ENCODE peak calls at places on chromosomes 1 and 21, in ten cellular contexts. L is neural crest cell, F is anterior cingulate cortex, N is GDM1, K is transverse colon, D is left colon, B is AG08395, V is KBM-7, S is left lung, Y is HTR-8/SVneo. J is an unnamed sample.

GRCh38 chr21:43311303-43311817 is 115.6 kb downstream of the SIK1 start:
- DNase-seq in L (no peak), F (no peak), N (no peak), K (peak; percentile 80), D (peak; percentile 83), B (no peak), V (no peak), S (no peak), Y (no peak), J (no peak)

GRCh38 chr1:27445177-27445936 is 44.6 kb downstream of the WASF2 start:
- DNase-seq in L (no peak), F (no peak), N (no peak), K (no peak), D (no peak), B (no peak), V (no peak), S (no peak), Y (no peak), J (no peak)

GRCh38 chr1:205571747-205572146 is 60.1 kb downstream of the ELK4 start:
- DNase-seq in L (no peak), F (peak; percentile 32), N (no peak), K (peak; percentile 3), D (no peak), B (no peak), V (no peak), S (no peak), Y (no peak), J (no peak)

GRCh38 chr1:61055110-61055614 is 27.2 kb upstream of the NFIA start:
- DNase-seq in L (no peak), F (no peak), N (no peak), K (no peak), D (no peak), B (no peak), V (no peak), S (no peak), Y (no peak), J (no peak)

GRCh38 chr1:159214149-159214760 is 9.6 kb downstream of the ACKR1 start:
- DNase-seq in L (peak; percentile 48), F (peak; percentile 35), N (no peak), K (peak; percentile 20), D (no peak), B (peak; percentile 61), V (peak; percentile 49), S (no peak), Y (peak; percentile 41), J (peak; percentile 58)

GRCh38 chr1:234924450-234925355 is 203.9 kb downstream of the TOMM20 start:
- DNase-seq in L (no peak), F (no peak), N (no peak), K (no peak), D (peak; percentile 15), B (no peak), V (no peak), S (no peak), Y (no peak), J (no peak)

GRCh38 chr1:31763671-31764306 is 351 bp downstream of the ADGRB2 start:
- DNase-seq in L (no peak), F (no peak), N (no peak), K (no peak), D (no peak), B (no peak), V (no peak), S (no peak), Y (no peak), J (no peak)

GRCh38 chr21:45889961-45890360 is 91.6 kb upstream of the COL6A1 start:
- DNase-seq in L (no peak), F (no peak), N (no peak), K (no peak), D (no peak), B (peak; percentile 28), V (no peak), S (no peak), Y (no peak), J (no peak)

GRCh38 chr1:27575861-27576331 is 28.0 kb downstream of the AHDC1 start:
- DNase-seq in L (no peak), F (peak; percentile 55), N (no peak), K (peak; percentile 68), D (peak; percentile 70), B (peak; percentile 79), V (no peak), S (peak; percentile 79), Y (no peak), J (peak; percentile 53)

GRCh38 chr1:113391643-113392271 is 1.4 kb downstream of the MAGI3 start:
- DNase-seq in L (no peak), F (no peak), N (no peak), K (peak; percentile 26), D (peak; percentile 36), B (no peak), V (no peak), S (no peak), Y (no peak), J (peak; percentile 30)

GRCh38 chr21:46394819-46395152 is 63.9 kb upstream of the DIP2A start:
- DNase-seq in L (no peak), F (no peak), N (no peak), K (no peak), D (no peak), B (no peak), V (no peak), S (no peak), Y (no peak), J (no peak)

GRCh38 chr1:162562452-162562828 is 918 bp downstream of the UAP1 start:
- DNase-seq in L (no peak), F (no peak), N (no peak), K (peak; percentile 44), D (peak; percentile 42), B (peak; percentile 47), V (no peak), S (no peak), Y (no peak), J (peak; percentile 38)

GRCh38 chr1:174828264-174828663 is 171.5 kb upstream of the CACYBP start:
- DNase-seq in L (no peak), F (no peak), N (no peak), K (no peak), D (no peak), B (no peak), V (no peak), S (no peak), Y (no peak), J (no peak)

GRCh38 chr1:236128646-236129178 is 13.6 kb upstream of the GPR137B start:
- DNase-seq in L (no peak), F (no peak), N (no peak), K (no peak), D (no peak), B (no peak), V (no peak), S (no peak), Y (no peak), J (no peak)

GRCh38 chr1:237562247-237562823 is 328.4 kb downstream of the ZP4 start:
- DNase-seq in L (peak; percentile 10), F (no peak), N (peak; percentile 38), K (no peak), D (no peak), B (peak; percentile 29), V (peak; percentile 78), S (no peak), Y (peak; percentile 41), J (peak; percentile 78)

GRCh38 chr1:221841291-221841982 is 99.5 kb upstream of the DUSP10 start:
- DNase-seq in L (no peak), F (no peak), N (no peak), K (no peak), D (no peak), B (peak; percentile 26), V (no peak), S (no peak), Y (no peak), J (no peak)

GRCh38 chr1:3453203-3453761 is 1.2 kb upstream of the ARHGEF16 start:
- DNase-seq in L (peak; percentile 92), F (peak; percentile 71), N (peak; percentile 39), K (peak; percentile 86), D (peak; percentile 71), B (peak; percentile 89), V (peak; percentile 76), S (peak; percentile 73), Y (peak; percentile 81), J (peak; percentile 68)

GRCh38 chr1:20847619-20848080 is 60.5 kb upstream of the HP1BP3 start:
- DNase-seq in L (no peak), F (no peak), N (no peak), K (no peak), D (no peak), B (no peak), V (no peak), S (no peak), Y (no peak), J (peak; percentile 6)

GRCh38 chr1:5811419-5811818 is 180.8 kb downstream of the NPHP4 start:
- DNase-seq in L (no peak), F (no peak), N (no peak), K (no peak), D (no peak), B (no peak), V (no peak), S (no peak), Y (no peak), J (no peak)

GRCh38 chr1:228278432-228278941 is 70.6 kb downstream of the OBSCN start:
- DNase-seq in L (no peak), F (no peak), N (no peak), K (no peak), D (no peak), B (no peak), V (no peak), S (no peak), Y (no peak), J (no peak)

GRCh38 chr1:172423336-172423735 is 2.9 kb downstream of the C1orf105 start:
- DNase-seq in L (no peak), F (no peak), N (no peak), K (no peak), D (no peak), B (no peak), V (no peak), S (no peak), Y (no peak), J (no peak)

GRCh38 chr1:69246109-69246508 is 321.6 kb upstream of the LRRC7 start:
- DNase-seq in L (no peak), F (peak; percentile 4), N (no peak), K (no peak), D (no peak), B (no peak), V (no peak), S (no peak), Y (no peak), J (no peak)

GRCh38 chr21:35019631-35020032 is 29.5 kb downstream of the RUNX1 start:
- DNase-seq in L (no peak), F (no peak), N (no peak), K (peak; percentile 76), D (peak; percentile 80), B (no peak), V (no peak), S (no peak), Y (no peak), J (peak; percentile 64)

J was measured in ACHN.